ENCODE peak calls at places on chromosomes 16 and 17, in five cellular contexts. V is NCI-H446 treated with DMSO at 0.1 percent for 48 hours; L is activated naive CD8-positive, alpha-beta T cell treated with anti-CD3 and anti-CD28 coated beads, Interleukin-2, amount 50 U/mL, for 16 hours; B is progenitor cell of endocrine pancreas; G is stimulated activated CD4-positive, alpha-beta T cell treated with anti-CD3 and anti-CD28 coated beads, Interleukin-4, amount 100 ng/mL, for 4 hours. C is an unnamed sample.

GRCh38 chr17:74736423-74737298 is at the start of gene RAB37:
- DNase-seq in V (no peak), L (no peak), B (peak), G (no peak), C (no peak)

GRCh38 chr16:19168173-19169080 is at the start of gene SYT17:
- DNase-seq in B (peak), V (no peak), G (no peak), L (no peak), C (no peak)

GRCh38 chr16:66774981-66775380 is 23.6 kb upstream of the DYNC1LI2 start:
- DNase-seq in B (no peak), V (no peak), L (no peak), G (no peak), C (no peak)

GRCh38 chr17:60361889-60362288 is 30.0 kb downstream of the USP32 start:
- DNase-seq in L (no peak), V (no peak), G (no peak), B (no peak), C (no peak)

GRCh38 chr17:48209973-48210372 is 102.4 kb downstream of the SNX11 start:
- DNase-seq in B (no peak), G (no peak), V (no peak), L (no peak), C (no peak)

GRCh38 chr17:75822119-75822799 is 21.9 kb downstream of the UNC13D start:
- DNase-seq in L (no peak), V (peak), G (peak), B (no peak), C (no peak)

GRCh38 chr16:57876210-57876609 is 73.9 kb upstream of the KIFC3 start:
- DNase-seq in L (no peak), V (no peak), G (no peak), B (no peak), C (no peak)

GRCh38 chr16:1965610-1966009 is 984 bp upstream of the RPS2 start:
- DNase-seq in B (no peak), L (no peak), V (no peak), G (no peak), C (no peak)

GRCh38 chr17:72126575-72127486 is 6.0 kb downstream of the SOX9 start:
- DNase-seq in V (peak), L (no peak), B (no peak), G (no peak), C (no peak)

GRCh38 chr17:72832306-72832705 is 260.2 kb downstream of the SLC39A11 start:
- DNase-seq in G (no peak), L (no peak), B (no peak), V (no peak), C (no peak)

GRCh38 chr17:68790931-68791330 is 164.3 kb downstream of the ABCA8 start:
- DNase-seq in G (no peak), B (no peak), L (no peak), V (no peak), C (no peak)

GRCh38 chr17:80725532-80725931 is 180.9 kb downstream of the RPTOR start:
- DNase-seq in V (no peak), G (no peak), L (no peak), B (no peak), C (no peak)

GRCh38 chr16:4298761-4299522 is 16.9 kb upstream of the GLIS2 start:
- DNase-seq in G (no peak), L (no peak), V (peak), B (no peak), C (no peak)

GRCh38 chr16:77662241-77662640 is 60.1 kb upstream of the NUDT7 start:
- DNase-seq in V (no peak), L (no peak), B (no peak), G (no peak), C (no peak)

GRCh38 chr16:19179890-19180490 is 11.9 kb downstream of the SYT17 start:
- DNase-seq in V (no peak), L (no peak), G (no peak), B (peak), C (no peak)

GRCh38 chr16:81004646-81005353 is 1.9 kb downstream of the CMC2 start:
- DNase-seq in L (no peak), G (peak), V (peak), B (no peak), C (no peak)

GRCh38 chr17:40311575-40311974 is 2.6 kb downstream of the RARA start:
- DNase-seq in L (no peak), B (no peak), V (peak), G (no peak), C (no peak)

GRCh38 chr17:12995106-12995895 is 22.5 kb downstream of the ELAC2 start:
- DNase-seq in L (no peak), V (no peak), B (no peak), G (no peak), C (no peak)

C was measured in stimulated activated CD8-positive, alpha-beta memory T cell treated with anti-CD3 and anti-CD28 coated beads, Interleukin-4, amount 100 ng/mL, for 4 hours.